ENCODE peak calls at places on chromosome 12, in five cellular contexts. F, M, L, V and G are unnamed samples.
A peak's percentile ranks its signal among the peaks of the same experiment; 100 is the strongest.

GRCh38 chr12:76274699-76275098 is 73.5 kb downstream of the BBS10 start:
- DNase-seq in F (no peak), M (no peak), L (no peak), V (no peak), G (no peak)

GRCh38 chr12:65630555-65630954 is 193.7 kb upstream of the HMGA2 start:
- DNase-seq in F (no peak), M (no peak), L (no peak), V (no peak), G (no peak)

GRCh38 chr12:131066886-131067490 is 113.3 kb downstream of the ADGRD1 start:
- DNase-seq in F (peak; percentile 18), M (peak; percentile 52), L (no peak), V (no peak), G (no peak)

GRCh38 chr12:52050116-52050770 is 999 bp upstream of the NR4A1 start:
- DNase-seq in F (no peak), M (peak; percentile 80), L (peak; percentile 76), V (no peak), G (peak; percentile 74)

GRCh38 chr12:95131589-95132335 is 58.3 kb upstream of the NR2C1 start:
- DNase-seq in F (no peak), M (no peak), L (no peak), V (no peak), G (no peak)

GRCh38 chr12:96014932-96015599 is 18.9 kb upstream of the HAL start:
- DNase-seq in F (no peak), M (no peak), L (no peak), V (no peak), G (no peak)

GRCh38 chr12:80040075-80040738 is 59.1 kb upstream of the OTOGL start:
- DNase-seq in F (no peak), M (no peak), L (no peak), V (no peak), G (no peak)

GRCh38 chr12:116368196-116369194 is 91.0 kb upstream of the MED13L start:
- DNase-seq in F (no peak), M (no peak), L (peak; percentile 90), V (no peak), G (no peak)

GRCh38 chr12:70366581-70367267 is 634 bp downstream of the KCNMB4 start:
- DNase-seq in F (peak; percentile 55), M (peak; percentile 45), L (peak; percentile 36), V (peak; percentile 31), G (peak; percentile 35)

GRCh38 chr12:108399514-108399913 is 60.4 kb upstream of the CMKLR1 start:
- DNase-seq in F (peak; percentile 84), M (peak; percentile 12), L (peak; percentile 13), V (no peak), G (peak; percentile 8)

GRCh38 chr12:2385529-2385928 is 332.7 kb downstream of the CACNA1C start:
- DNase-seq in F (no peak), M (no peak), L (no peak), V (no peak), G (no peak)

GRCh38 chr12:93441111-93441616 is 583 bp downstream of the UBE2N start:
- DNase-seq in F (peak; percentile 33), M (peak; percentile 68), L (peak; percentile 42), V (no peak), G (peak; percentile 47)

GRCh38 chr12:50764861-50765324 is 992 bp downstream of the ATF1 start:
- DNase-seq in F (peak; percentile 55), M (no peak), L (peak; percentile 26), V (no peak), G (peak; percentile 45)

GRCh38 chr12:69585189-69586062 is at the start of gene CCT2:
- DNase-seq in F (peak; percentile 99), M (peak; percentile 96), L (peak; percentile 98), V (peak; percentile 82), G (peak; percentile 98)

GRCh38 chr12:50317198-50317597 is 33.9 kb upstream of the LIMA1 start:
- DNase-seq in F (no peak), M (no peak), L (no peak), V (no peak), G (no peak)

GRCh38 chr12:115570271-115570777 is 707.2 kb downstream of the MED13L start:
- DNase-seq in F (no peak), M (no peak), L (no peak), V (no peak), G (no peak)

GRCh38 chr12:76810690-76811434 is 46.9 kb downstream of the ZDHHC17 start:
- DNase-seq in F (peak; percentile 57), M (no peak), L (no peak), V (no peak), G (no peak)

GRCh38 chr12:113273053-113273725 is 51.9 kb downstream of the TPCN1 start:
- DNase-seq in F (no peak), M (no peak), L (no peak), V (no peak), G (no peak)

GRCh38 chr12:132583736-132584135 is 26.6 kb downstream of the LRCOL1 start:
- DNase-seq in F (peak; percentile 50), M (no peak), L (no peak), V (no peak), G (no peak)

GRCh38 chr12:108551556-108551955 is 9.4 kb downstream of the SART3 start:
- DNase-seq in F (no peak), M (no peak), L (no peak), V (no peak), G (no peak)

GRCh38 chr12:113040722-113041168 is 15.8 kb upstream of the DTX1 start:
- DNase-seq in F (peak; percentile 26), M (no peak), L (no peak), V (no peak), G (peak; percentile 86)

DNA sequence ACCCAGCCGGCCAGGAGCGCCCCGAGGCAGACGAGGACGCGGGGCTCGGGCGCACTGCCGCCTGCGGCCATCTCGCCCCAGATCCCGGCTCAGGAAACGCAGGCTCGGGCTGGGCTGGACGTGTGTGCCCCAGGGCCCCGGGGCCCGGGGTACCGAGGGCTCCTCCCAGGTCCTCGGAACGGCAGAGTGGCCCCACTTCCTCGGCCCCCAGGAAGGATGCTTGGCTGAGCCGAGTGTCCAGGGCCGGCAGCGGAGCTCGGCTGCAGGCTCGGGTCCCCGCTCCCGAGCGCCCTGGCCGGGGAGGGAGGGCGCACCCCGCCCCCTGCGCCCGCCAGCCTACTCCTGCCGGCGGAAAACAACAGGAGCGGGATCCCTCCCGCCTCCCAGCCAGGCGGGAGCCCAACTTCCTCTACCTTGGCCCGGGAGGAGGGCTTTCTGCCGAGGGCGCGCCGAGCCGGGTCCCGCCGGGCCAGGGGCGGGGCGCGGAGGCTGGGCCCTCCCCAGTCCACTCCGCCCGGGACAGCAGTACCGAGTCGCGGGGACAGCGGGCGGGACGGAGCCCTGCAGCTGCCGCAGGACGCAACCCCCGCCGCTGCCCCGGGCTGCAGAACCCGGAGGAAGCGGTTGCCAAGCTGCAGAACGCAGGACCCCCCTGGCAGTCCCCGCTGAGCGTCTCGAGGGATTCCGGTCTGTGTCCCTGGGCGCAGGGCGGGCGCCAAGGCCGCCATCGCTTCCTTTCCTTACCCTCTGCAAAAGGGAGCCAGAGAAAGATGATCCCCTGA is at the start of gene VSIG10:
- DNase-seq in F (peak; percentile 55), M (peak; percentile 71), L (peak; percentile 85), V (peak; percentile 49), G (peak; percentile 84)
- TF ChIP-seq POLR2A in F (no peak), M (peak; percentile 8), L (peak; percentile 78), V (no peak), G (peak; percentile 90)

DNA sequence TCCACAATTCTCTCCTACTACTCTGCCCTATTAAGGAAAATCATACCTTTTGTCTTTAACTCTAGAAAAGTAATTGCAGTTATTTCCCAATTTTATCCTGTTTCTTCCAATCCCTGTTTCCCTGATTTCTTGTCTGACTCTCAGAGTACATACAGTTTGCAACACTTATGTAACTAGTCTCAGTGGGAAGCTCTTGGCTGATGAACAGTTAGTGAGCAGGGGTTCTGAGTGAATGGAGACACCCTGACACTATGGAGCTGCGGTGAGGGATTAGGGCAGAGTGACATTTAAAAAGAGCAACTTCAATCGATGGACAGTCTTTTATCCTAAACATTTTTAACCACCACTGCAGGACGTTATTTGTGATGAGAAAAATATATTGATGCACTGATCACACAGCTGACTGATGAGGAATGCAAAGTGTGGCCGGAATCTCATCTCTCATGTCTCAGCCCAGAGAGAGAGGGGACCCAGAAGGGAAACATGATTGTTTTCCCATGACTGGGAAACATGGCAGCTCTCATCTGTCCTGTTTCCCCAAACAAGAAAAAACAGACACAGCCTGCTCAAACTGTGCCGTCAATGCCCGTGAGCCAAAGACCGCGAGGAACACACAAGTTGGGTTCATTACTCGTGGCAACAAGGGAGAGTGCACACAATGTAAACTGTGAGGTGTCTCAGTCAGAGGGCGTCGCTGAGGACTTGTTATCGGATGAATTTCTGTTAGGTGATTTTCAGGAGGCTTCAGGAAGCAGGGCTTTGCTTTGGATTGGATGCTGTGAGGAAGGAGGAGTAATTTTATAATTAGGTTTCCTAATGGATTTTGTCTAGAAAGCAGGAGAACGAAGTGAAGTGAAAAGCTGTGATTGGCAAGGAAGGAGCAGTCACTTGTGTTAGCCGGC is 5.2 kb upstream of the SLC6A13 start:
- DNase-seq in F (no peak), M (no peak), L (no peak), V (no peak), G (no peak)
- TF ChIP-seq POLR2A in F (no peak), M (no peak), L (no peak), V (no peak), G (no peak)

GRCh38 chr12:55996715-55997534 is at the start of gene SUOX:
- DNase-seq in F (peak; percentile 98), M (peak; percentile 94), L (peak; percentile 98), V (peak; percentile 96), G (peak; percentile 99)
- TF ChIP-seq POLR2A in F (no peak), M (peak; percentile 6), L (peak; percentile 31), V (peak; percentile 12), G (peak; percentile 88)

GRCh38 chr12:47079365-47079893 is at the start of gene PCED1B:
- DNase-seq in F (peak; percentile 80), M (peak; percentile 81), L (peak; percentile 84), V (peak; percentile 32), G (peak; percentile 83)

GRCh38 chr12:47078733-47079364 is 572 bp upstream of the PCED1B start:
- DNase-seq in F (peak; percentile 79), M (peak; percentile 55), L (peak; percentile 60), V (no peak), G (peak; percentile 60)

GRCh38 chr12:47082283-47082962 is 2.7 kb upstream of the AMIGO2 start:
- DNase-seq in F (no peak), M (no peak), L (no peak), V (no peak), G (no peak)

GRCh38 chr12:47079894-47080724 is at the start of gene AMIGO2:
- DNase-seq in F (peak; percentile 72), M (peak; percentile 82), L (peak; percentile 64), V (no peak), G (peak; percentile 64)

DNA sequence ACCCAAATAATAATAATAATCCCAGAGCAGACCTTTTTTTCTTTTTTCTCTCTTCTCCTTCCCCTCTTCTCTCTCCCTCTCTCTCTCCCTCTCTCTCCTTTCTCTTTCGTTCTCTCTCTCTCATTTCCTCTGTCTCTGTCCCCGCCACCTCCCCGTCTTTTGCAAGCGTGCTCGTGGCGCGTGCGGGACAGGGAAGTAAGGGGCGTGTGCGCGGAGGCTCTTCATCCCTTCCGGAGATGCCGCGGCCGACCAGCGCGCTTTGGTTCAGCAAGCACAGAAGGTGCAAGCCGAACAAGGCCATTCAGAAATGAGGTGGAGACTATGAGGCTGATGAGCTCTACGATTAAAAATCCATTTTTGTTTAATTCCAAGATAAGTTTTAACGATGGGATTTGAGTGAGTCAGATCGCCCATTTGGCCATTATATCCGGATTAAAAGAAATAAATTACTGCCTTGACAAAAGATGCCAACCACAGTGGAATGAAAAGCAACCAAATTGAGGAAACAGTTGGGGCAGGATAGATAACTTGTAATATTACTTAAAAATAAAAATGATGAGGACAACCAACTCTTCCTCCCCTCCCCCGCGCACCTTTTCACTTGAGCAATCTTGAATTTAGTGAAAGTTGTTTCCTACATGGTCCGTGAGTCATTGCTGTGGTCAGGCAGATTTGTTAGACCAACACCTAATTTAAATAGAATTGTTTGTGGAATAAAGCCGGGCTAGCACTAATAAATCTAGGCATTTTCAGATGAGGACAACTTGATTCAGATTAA is 1.2 kb upstream of the AMIGO2 start:
- DNase-seq in F (peak; percentile 79), M (peak; percentile 60), L (peak; percentile 54), V (no peak), G (peak; percentile 75)
- TF ChIP-seq POLR2A in F (no peak), M (no peak), L (no peak), V (no peak), G (peak; percentile 59)